ENCODE peak calls at places on chromosome 9, in nine cellular contexts. C is MM.1S, E is Peyer's patch, M is PC-9, P is HepG2, Y is cardiac fibroblast, L is H9, I is esophagus squamous epithelium, Z is left ventricle myocardium inferior. J is an unnamed sample.

GRCh38 chr9:744790-745456 is 96.6 kb upstream of the DMRT1 start:
- DNase-seq in E (no peak), M (no peak), L (no peak), I (no peak), Y (peak; percentile 9), C (no peak), P (peak; percentile 35), Z (peak; percentile 87), J (no peak)

GRCh38 chr9:75142208-75142607 is 53.9 kb downstream of the OSTF1 start:
- DNase-seq in Z (no peak), I (no peak), E (no peak), M (no peak), C (peak; percentile 36), P (no peak), L (no peak), Y (no peak), J (no peak)

GRCh38 chr9:91245432-91246313 is 116.0 kb downstream of the AUH start:
- DNase-seq in P (no peak), L (no peak), Z (no peak), Y (peak; percentile 61), I (no peak), E (no peak), C (no peak), M (peak; percentile 19), J (no peak)

GRCh38 chr9:19108038-19108437 is 5.3 kb upstream of the HAUS6 start:
- DNase-seq in M (no peak), Z (no peak), E (no peak), P (no peak), I (no peak), L (no peak), Y (no peak), C (no peak), J (no peak)

GRCh38 chr9:14633906-14634565 is 59.2 kb downstream of the ZDHHC21 start:
- DNase-seq in Z (no peak), M (no peak), P (no peak), E (no peak), C (no peak), I (no peak), Y (no peak), L (no peak), J (no peak)

GRCh38 chr9:21395778-21396717 is 10.8 kb upstream of the IFNA2 start:
- DNase-seq in M (peak; percentile 18), P (peak; percentile 10), C (no peak), L (peak; percentile 77), I (no peak), Z (peak; percentile 45), E (peak; percentile 53), Y (peak; percentile 28), J (no peak)

GRCh38 chr9:68949271-68950000 is 64.5 kb downstream of the PRKACG start:
- DNase-seq in P (no peak), C (peak; percentile 79), I (no peak), E (peak; percentile 23), Z (peak; percentile 24), M (no peak), Y (peak; percentile 12), L (no peak), J (peak; percentile 9)

GRCh38 chr9:103714992-103715391 is 379.1 kb upstream of the SMC2 start:
- DNase-seq in C (no peak), Y (no peak), Z (no peak), P (no peak), M (no peak), L (peak; percentile 69), I (no peak), E (no peak), J (no peak)

GRCh38 chr9:15696979-15697378 is 144.1 kb downstream of the CCDC171 start:
- DNase-seq in Z (no peak), E (no peak), P (no peak), Y (no peak), I (no peak), L (no peak), C (no peak), M (no peak), J (peak; percentile 29)

GRCh38 chr9:4058931-4059330 is 240.9 kb downstream of the GLIS3 start:
- DNase-seq in P (no peak), Y (no peak), I (no peak), L (no peak), C (no peak), M (no peak), E (no peak), Z (no peak), J (no peak)

GRCh38 chr9:89591291-89592200 is 13.3 kb upstream of the GADD45G start:
- DNase-seq in Y (no peak), P (no peak), C (no peak), M (no peak), I (no peak), Z (no peak), L (no peak), E (no peak), J (no peak)

DNA sequence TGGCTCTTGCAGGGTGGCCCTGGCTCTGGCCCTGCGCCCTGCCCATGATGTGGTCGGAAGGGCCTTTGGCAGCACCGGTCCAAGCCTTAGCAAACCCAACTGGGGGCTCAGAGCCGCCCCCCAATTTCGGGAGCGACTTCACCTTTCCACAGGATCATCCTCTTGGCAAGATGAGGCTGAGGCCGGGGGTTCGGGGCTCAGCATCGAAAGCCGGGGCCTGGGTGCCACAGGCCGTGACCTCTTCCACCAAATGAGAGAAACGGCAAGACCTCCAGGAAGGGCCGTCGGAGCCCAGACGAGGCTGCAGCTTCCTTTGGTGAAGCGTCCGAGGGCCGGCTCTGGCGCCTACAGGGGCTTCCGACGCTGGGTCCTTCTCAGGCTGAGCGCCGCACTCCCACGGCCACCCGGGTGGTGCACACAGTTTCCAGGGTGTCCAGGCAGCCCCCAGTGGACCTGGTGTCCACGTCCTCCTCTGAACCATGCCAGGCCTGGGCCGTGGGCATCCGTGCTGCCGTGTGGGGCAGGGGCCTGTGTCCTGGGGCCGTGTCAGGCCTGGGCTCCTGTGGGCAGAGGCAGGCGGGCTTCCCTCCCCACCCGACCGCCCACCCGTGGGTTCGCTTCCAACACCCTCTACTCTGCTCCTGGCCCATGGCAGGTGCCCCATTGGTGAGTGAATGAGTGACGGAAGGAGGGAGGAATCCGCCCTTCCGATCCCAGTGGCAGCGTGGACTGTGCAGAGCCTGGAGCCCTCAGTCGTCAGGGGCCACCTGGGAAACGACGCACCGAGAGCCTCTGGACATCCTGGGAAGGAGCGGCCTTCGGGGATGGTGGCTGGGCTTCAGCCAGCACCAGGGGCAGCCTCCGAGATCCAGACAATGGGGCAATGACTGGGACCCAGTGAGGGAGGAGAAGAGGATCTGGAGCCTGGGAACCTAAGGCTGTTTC is 5.2 kb upstream of the AGPAT2 start:
- DNase-seq in C (no peak), L (no peak), M (no peak), P (no peak), E (no peak), Z (no peak), Y (no peak), I (no peak), J (no peak)
- TF ChIP-seq CTCF in C (no peak), L (no peak), M (no peak), P (no peak), E (no peak), Z (no peak), Y (no peak), I (no peak), J (no peak)

GRCh38 chr9:112076814-112077213 is 98.3 kb downstream of the SUSD1 start:
- DNase-seq in Z (no peak), P (no peak), Y (no peak), M (no peak), E (no peak), I (no peak), C (no peak), L (no peak), J (no peak)

GRCh38 chr9:112078432-112078831 is 96.7 kb downstream of the SUSD1 start:
- DNase-seq in C (peak; percentile 36), Y (no peak), Z (no peak), P (no peak), I (no peak), L (no peak), M (peak; percentile 68), E (no peak), J (no peak)

GRCh38 chr9:112074250-112075008 is 100.7 kb downstream of the SUSD1 start:
- DNase-seq in E (peak; percentile 77), Y (peak; percentile 100), M (peak; percentile 78), Z (peak; percentile 28), C (peak; percentile 62), L (peak; percentile 45), P (peak; percentile 40), I (no peak), J (peak; percentile 73)

GRCh38 chr9:112072721-112073553 is 102.2 kb downstream of the SUSD1 start:
- DNase-seq in L (no peak), C (no peak), M (peak; percentile 24), I (no peak), Y (peak; percentile 98), Z (no peak), E (no peak), P (no peak), J (peak; percentile 83)

GRCh38 chr9:112075009-112075378 is 100.1 kb downstream of the SUSD1 start:
- DNase-seq in E (no peak), M (no peak), I (no peak), L (no peak), Y (no peak), C (no peak), P (no peak), Z (no peak), J (no peak)
- TF ChIP-seq CTCF in E (no peak), M (peak; percentile 4), I (no peak), L (peak; percentile 1), Y (no peak), C (no peak), P (no peak), Z (peak; percentile 25), J (peak; percentile 63)

DNA sequence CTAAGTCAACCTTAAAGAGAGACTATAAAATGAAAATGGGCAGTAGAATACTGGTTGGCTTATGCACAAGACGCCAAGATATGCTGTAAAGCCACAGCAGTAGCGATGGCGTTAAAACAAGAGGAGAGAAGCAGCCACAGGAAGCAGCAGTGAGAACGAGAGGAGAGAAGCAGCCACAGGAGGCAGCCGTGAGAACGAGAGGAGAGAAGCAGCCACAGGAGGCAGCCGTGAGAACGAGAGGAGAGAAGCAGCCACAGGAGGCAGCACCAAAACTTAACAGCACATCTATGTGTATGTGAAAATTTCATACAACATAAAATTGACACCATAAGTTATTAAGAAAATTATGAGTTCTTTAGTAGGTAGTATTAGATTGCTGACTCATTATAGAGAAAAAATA is 2318.6 kb upstream of the ACO1 start:
- DNase-seq in C (no peak), E (no peak), L (no peak), Z (no peak), P (peak; percentile 6), M (no peak), I (no peak), Y (no peak), J (peak; percentile 7)
- TF ChIP-seq CTCF in C (no peak), E (no peak), L (peak; percentile 54), Z (no peak), P (peak; percentile 39), M (peak; percentile 52), I (no peak), Y (no peak), J (peak; percentile 36)

DNA sequence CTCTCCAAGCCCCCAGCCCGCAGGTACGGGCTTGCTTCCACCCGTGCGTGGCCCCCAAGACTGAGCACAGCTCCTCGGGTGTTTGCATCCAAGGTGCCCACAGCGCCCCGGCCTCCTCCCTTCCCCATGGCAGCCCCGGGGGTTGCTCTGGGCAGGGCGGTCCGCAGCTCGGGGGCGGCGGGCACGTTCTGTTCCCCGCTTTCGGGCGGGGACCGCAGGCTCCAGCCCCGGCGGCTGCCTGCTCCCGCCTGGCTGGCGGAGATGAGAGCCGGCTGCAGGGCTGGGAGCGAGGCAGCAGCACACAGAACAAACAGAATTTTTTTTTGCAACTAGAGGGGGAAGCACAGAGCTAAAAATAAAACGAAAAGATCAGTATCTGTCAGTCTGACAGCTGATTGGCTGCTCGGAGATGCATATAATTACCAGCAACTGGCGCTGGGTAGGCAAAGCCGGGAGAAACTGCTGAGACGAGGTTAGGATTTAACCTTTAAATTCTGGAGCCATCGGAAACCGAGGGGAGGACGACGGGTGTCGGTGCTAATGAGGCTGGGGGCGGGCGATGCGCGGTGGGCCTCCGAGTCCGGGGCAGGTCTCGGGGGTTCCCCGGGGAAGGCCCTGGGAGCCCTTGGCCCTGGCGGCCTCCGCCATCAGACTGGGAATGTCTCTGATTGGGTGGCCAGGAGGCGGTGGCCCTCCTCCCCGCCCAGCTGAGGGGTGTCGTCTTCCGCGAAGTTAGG is 142.7 kb upstream of the IER5L start:
- DNase-seq in L (peak; percentile 64), I (no peak), Z (peak; percentile 65), Y (peak; percentile 78), P (peak; percentile 63), M (peak; percentile 48), C (peak; percentile 78), E (no peak), J (peak; percentile 89)
- TF ChIP-seq CTCF in L (no peak), I (peak; percentile 39), Z (peak; percentile 38), Y (no peak), P (no peak), M (no peak), C (no peak), E (peak; percentile 31), J (peak; percentile 61)

J was measured in HFFc6.